ENCODE peak calls at places on chromosomes 5 and 9, in six cellular contexts. W, I, Y, H, G and R are unnamed samples. For H3K4me1, the result is how much of the 10 kb centered on the place peaks cover.

GRCh38 chr9:127976943-127977871 is 3.6 kb downstream of the EEIG1 start:
- DNase-seq in G (no peak), Y (no peak), I (no peak), W (no peak), H (peak), R (peak)

GRCh38 chr9:121210536-121210935 is 8.9 kb upstream of the RAB14 start:
- DNase-seq in Y (no peak), I (no peak), W (no peak), H (no peak), G (no peak), R (no peak)

GRCh38 chr5:73987915-73988314 is 361.9 kb downstream of the ARHGEF28 start:
- DNase-seq in G (no peak), H (no peak), Y (no peak), W (no peak), I (no peak), R (no peak)

GRCh38 chr5:159459951-159460538 is 129.8 kb upstream of the IL12B start:
- DNase-seq in G (no peak), I (no peak), H (no peak), Y (no peak), W (no peak), R (no peak)

GRCh38 chr9:18847576-18848275 is 185.3 kb downstream of the SAXO1 start:
- DNase-seq in Y (no peak), G (no peak), H (no peak), I (no peak), W (no peak), R (no peak)

GRCh38 chr5:61047346-61047745 is 102.3 kb downstream of the NDUFAF2 start:
- DNase-seq in W (no peak), H (no peak), I (no peak), G (no peak), Y (no peak), R (no peak)

GRCh38 chr9:137674307-137675305 is 55.8 kb downstream of the EHMT1 start:
- DNase-seq in I (peak), Y (peak), W (peak), G (no peak), H (no peak), R (no peak)

GRCh38 chr5:152470167-152470566 is 65.1 kb upstream of the NMUR2 start:
- DNase-seq in H (no peak), W (no peak), I (no peak), Y (no peak), G (no peak), R (no peak)

GRCh38 chr5:83149671-83150070 is 72.3 kb downstream of the XRCC4 start:
- DNase-seq in H (no peak), I (peak), Y (no peak), G (no peak), W (no peak), R (no peak)

GRCh38 chr5:95723632-95724369 is 7.3 kb upstream of the RHOBTB3 start:
- DNase-seq in H (no peak), G (no peak), I (no peak), Y (no peak), W (no peak), R (no peak)

GRCh38 chr5:174796711-174797192 is 72.4 kb downstream of the MSX2 start:
- DNase-seq in H (no peak), I (no peak), G (no peak), Y (no peak), W (no peak), R (no peak)

GRCh38 chr5:171649002-171649401 is 136.6 kb upstream of the SMIM23 start:
- DNase-seq in H (no peak), I (no peak), G (no peak), W (no peak), Y (no peak), R (no peak)

GRCh38 chr5:153147891-153148623 is 342.4 kb upstream of the GRIA1 start:
- DNase-seq in W (no peak), Y (no peak), G (no peak), H (no peak), I (peak), R (peak)

GRCh38 chr9:89799221-89799620 is 194.4 kb downstream of the GADD45G start:
- DNase-seq in Y (no peak), W (no peak), I (no peak), G (no peak), H (no peak), R (no peak)

GRCh38 chr5:59592101-59592500 is 301.4 kb downstream of the PDE4D start:
- DNase-seq in I (no peak), Y (no peak), W (no peak), G (no peak), H (no peak), R (no peak)

GRCh38 chr5:68332546-68332945 is 117.0 kb downstream of the PIK3R1 start:
- DNase-seq in G (no peak), I (no peak), H (no peak), Y (no peak), W (no peak), R (no peak)

GRCh38 chr5:67880876-67881275 is 334.7 kb upstream of the PIK3R1 start:
- DNase-seq in H (no peak), I (peak), G (no peak), Y (no peak), W (no peak), R (no peak)

GRCh38 chr9:9337129-9337528 is 1275.7 kb downstream of the PTPRD start:
- DNase-seq in H (no peak), W (no peak), Y (no peak), G (no peak), I (peak), R (no peak)

GRCh38 chr9:75184471-75184870 is 96.2 kb downstream of the OSTF1 start:
- DNase-seq in Y (no peak), H (no peak), W (no peak), G (no peak), I (no peak), R (no peak)

GRCh38 chr9:94687451-94687850 is 39.0 kb upstream of the AOPEP start:
- DNase-seq in H (no peak), Y (no peak), G (no peak), W (no peak), I (no peak), R (no peak)

GRCh38 chr9:3576358-3576757 is 50.6 kb upstream of the RFX3 start:
- DNase-seq in I (no peak), Y (no peak), G (peak), H (no peak), W (no peak), R (no peak)

GRCh38 chr5:125453011-125453410 is 706.6 kb upstream of the ZNF608 start:
- DNase-seq in W (no peak), I (no peak), G (no peak), H (no peak), Y (no peak), R (no peak)

GRCh38 chr5:58775699-58776098 is 192.8 kb downstream of the RAB3C start:
- DNase-seq in W (no peak), Y (no peak), I (no peak), G (no peak), H (no peak), R (no peak)

GRCh38 chr5:151098185-151098813 is 17.5 kb upstream of the TNIP1 start:
- DNase-seq in G (no peak), H (no peak), W (no peak), Y (no peak), I (no peak), R (no peak)

GRCh38 chr9:20884985-20885593 is 146.4 kb downstream of the HACD4 start:
- DNase-seq in Y (no peak), H (no peak), W (peak), I (peak), G (peak), R (no peak)

GRCh38 chr5:76475358-76475757 is 72.3 kb downstream of the IQGAP2 start:
- DNase-seq in Y (no peak), H (no peak), G (no peak), W (no peak), I (no peak), R (no peak)

GRCh38 chr9:131094622-131095021 is 1.7 kb upstream of the AIF1L start:
- DNase-seq in W (no peak), Y (no peak), H (no peak), G (no peak), I (no peak), R (no peak)

GRCh38 chr9:135130266-135130976 is 43.0 kb downstream of the OLFM1 start:
- DNase-seq in G (no peak), H (no peak), Y (no peak), W (no peak), I (no peak), R (no peak)

GRCh38 chr5:177232358-177232757 is 71.2 kb downstream of the RAB24 start:
- DNase-seq in Y (no peak), G (no peak), I (no peak), H (no peak), W (no peak), R (no peak)

GRCh38 chr5:27561408-27561807 is 523.0 kb upstream of the CDH9 start:
- DNase-seq in I (no peak), G (no peak), H (no peak), Y (no peak), W (no peak), R (no peak)

GRCh38 chr5:172045315-172045632 is 38.8 kb upstream of the FBXW11 start:
- DNase-seq in Y (no peak), H (no peak), I (no peak), G (no peak), W (peak), R (no peak)

GRCh38 chr5:122076023-122076422 is 2.0 kb downstream of the LOX start:
- DNase-seq in Y (no peak), G (no peak), W (no peak), I (no peak), H (no peak), R (no peak)

GRCh38 chr5:30103056-30104020 is 1090.1 kb upstream of the CDH6 start:
- DNase-seq in Y (no peak), W (no peak), I (no peak), G (no peak), H (no peak), R (no peak)

GRCh38 chr5:7756453-7756852 is 94.5 kb downstream of the CFAP90 start:
- DNase-seq in H (no peak), W (no peak), Y (peak), I (no peak), G (no peak), R (no peak)

GRCh38 chr9:85510830-85511504 is 230.8 kb downstream of the AGTPBP1 start:
- DNase-seq in G (no peak), I (no peak), Y (no peak), W (no peak), H (no peak), R (no peak)

DNA sequence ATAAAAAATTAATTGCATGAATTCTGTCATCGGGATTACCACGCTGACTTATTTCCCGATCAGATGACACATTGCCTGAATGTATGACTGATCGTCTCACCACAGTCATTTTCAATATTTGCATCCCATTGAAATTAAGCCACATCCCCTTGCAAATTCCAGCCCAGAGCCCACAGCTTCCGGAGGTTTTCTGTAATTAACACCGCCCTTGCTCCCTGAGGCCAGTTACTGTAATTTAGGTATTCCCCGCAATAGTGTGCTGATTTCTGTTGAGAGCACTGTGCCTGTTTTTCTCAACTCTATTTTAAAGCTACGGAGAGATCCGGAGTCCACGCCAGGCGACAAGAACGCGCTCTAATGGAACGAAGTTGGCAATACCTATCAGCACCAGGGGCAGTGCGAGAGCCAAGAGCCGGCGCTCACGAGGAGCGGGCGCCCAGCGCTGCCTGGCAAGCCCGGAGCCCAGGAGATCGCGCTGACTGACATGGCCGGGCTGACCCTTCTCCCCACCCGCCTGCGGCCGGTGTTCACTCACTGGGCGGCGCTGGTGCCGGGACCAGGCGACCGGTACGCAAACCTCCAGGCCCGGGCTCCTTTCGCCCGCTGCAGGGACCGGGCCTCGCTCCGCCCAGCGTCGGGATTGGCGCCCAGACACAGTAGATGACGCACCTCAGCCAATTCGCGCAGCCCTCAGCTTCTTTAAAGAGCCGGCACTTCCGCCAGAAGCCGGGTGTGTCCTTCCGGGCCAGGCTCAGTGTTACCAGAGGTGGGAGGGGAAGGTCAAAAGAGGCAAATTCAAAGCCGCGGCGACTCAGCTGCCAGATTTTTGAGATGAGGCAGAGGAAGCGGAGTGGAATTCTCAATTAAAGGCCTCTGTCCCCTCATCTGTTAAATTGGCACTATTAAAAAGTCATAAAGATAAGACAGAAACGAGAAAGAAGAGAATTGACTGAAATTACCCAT is at the start of gene PLGRKT:
- DNase-seq in Y (peak), H (peak), G (peak), I (peak), W (peak), R (peak)
- TF ChIP-seq CTCF in Y (peak), H (peak), G (no peak), I (peak), W (peak), R (peak)

DNA sequence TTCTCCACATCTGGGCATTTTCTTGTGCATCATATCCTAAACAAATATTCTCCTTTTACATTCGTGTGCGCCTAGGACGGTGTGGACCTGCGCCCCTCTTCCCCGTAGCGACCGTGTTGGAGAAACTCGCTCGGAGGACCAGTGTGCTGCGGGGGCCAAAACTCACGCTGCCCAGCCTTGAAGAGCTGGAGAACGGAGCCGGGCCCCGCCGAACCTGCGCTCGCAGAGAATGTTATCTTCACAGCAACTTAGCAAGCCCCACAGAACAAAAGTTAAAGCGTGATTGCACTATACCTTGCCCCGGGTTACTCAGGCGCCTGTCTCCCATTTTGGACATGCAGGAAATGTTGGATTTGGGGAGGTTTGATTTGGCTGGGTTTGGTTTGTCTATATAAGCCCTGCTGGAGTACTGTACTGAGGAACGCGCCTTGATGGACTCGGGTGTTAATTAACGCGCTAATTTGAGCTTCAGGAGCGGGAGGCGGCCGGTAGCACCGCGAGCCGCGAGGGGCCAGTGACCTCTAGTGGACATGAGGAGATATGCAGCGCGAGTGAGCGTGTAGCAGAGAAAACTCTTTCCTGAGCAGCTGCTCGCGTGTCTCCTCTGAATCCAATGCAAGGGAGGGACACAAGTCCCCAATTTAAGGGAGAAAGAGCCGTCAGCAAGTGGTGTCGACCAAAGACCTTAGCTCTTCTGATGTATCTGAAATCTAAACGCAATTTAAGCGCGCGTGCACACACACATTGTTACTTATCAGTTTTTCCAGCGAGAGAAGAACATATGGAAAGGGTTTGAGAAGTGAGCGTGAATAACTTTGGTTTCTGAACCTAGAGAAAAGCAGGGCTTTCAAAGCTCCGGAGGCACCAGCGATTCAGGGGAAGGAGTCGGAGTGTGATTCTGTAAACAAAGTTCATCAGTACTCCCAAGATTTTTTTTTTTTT is 192.1 kb downstream of the MEF2C start:
- DNase-seq in H (peak), G (peak), Y (peak), W (peak), I (peak), R (peak)
- H3K4me3 ChIP-seq in H (no peak), G (no peak), Y (peak), W (peak), I (peak), R (peak)

DNA sequence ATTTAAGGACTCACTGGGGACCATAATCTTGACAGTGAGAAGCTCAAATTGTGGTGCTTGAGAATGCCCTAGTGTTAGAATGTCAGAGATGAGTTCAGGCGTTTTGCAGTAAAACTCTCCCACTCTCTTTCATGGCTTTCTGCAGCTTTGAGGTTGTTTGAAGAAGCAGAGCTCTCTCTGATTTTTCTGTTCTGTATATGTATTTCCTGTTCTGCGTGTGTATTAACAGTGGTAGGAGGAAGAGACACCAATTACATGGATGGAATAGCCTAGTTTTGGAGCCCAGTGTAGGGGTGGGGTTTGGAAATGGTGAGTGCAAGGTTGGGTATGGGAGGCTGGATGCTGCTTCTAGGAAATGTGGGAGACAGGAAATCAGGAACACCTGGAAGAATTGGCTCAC is 12.4 kb downstream of the LARP1 start:
- DNase-seq in I (no peak), W (no peak), Y (no peak), H (no peak), G (no peak), R (no peak)
- H3K4me1 ChIP-seq in I (under half), W (half or more), Y (half or more), H (under half), G (half or more), R (half or more)

GRCh38 chr5:84450617-84451414 is 66.1 kb upstream of the EDIL3 start:
- DNase-seq in H (no peak), G (no peak), Y (no peak), W (no peak), I (no peak), R (no peak)
- TF ChIP-seq CTCF in H (no peak), G (peak), Y (peak), W (no peak), I (peak), R (peak)

GRCh38 chr5:139787568-139788293 is 7.9 kb upstream of the PSD2 start:
- DNase-seq in Y (peak), G (peak), W (peak), I (peak), H (peak), R (peak)
- H3K4me3 ChIP-seq in Y (peak), G (peak), W (peak), I (peak), H (no peak), R (peak)

DNA sequence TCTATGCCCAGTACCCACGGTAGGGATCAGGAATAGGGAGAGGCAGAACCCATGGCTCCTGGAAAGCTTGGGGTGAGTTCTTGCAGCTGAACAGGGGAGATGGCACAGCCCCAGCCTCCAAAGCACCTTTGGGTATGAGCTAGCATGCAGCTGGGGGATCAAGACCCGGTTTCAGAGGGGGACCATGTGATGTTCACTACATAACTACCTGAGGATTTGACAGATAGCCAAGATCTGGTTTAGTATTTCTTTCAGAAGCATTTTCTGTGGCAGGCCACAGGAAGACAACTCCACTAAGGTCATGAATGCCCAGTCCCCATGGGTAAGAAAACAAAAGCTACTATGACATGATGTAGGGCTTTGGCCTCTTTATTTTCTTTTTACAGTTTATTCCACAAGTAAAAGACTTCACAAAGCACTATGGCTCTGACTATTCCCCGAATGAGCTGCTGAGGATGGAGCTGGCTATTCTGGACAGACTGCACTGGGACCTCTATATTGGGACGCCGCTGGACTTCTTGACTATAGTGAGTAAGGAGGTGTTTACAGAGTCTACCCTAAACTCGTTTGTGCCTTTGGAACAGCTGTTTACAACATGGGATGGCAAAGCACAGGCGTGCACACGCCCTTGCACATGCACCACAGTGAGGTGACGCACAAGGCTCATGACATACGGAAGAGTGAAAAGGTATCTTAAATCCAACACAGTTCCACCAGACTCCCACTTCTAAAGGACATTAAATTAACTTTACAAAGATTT is 3.4 kb downstream of the CCNI2 start:
- DNase-seq in G (no peak), W (no peak), I (no peak), Y (no peak), H (no peak), R (no peak)
- H3K4me1 ChIP-seq in G (under half), W (under half), I (under half), Y (under half), H (under half), R (under half)

GRCh38 chr9:93129286-93129685 is 4.8 kb downstream of the NINJ1 start:
- DNase-seq in I (no peak), Y (no peak), H (peak), W (peak), G (peak), R (no peak)
- TF ChIP-seq CTCF in I (no peak), Y (no peak), H (no peak), W (no peak), G (no peak), R (no peak)